ENCODE peak calls at places on chromosome 11, in ten cellular contexts. G is progenitor cell of endocrine pancreas; Q is COLO829; E is SW 1271; M is activated CD4-positive, alpha-beta T cell treated with anti-CD3 and anti-CD28 coated beads for 24 hours; D is NCI-H510A; W is mucosa of descending colon; I is lower lobe of right lung; Y is B cell; K is spleen. B is an unnamed sample.

GRCh38 chr11:123111465-123111864 is 49.5 kb upstream of the HSPA8 start:
- DNase-seq in G (no peak), Q (peak), E (peak), M (no peak), D (no peak), W (no peak), I (no peak), Y (peak), K (no peak), B (no peak)

GRCh38 chr11:12114487-12115033 is 4.2 kb downstream of the MICAL2 start:
- DNase-seq in G (no peak), Q (no peak), E (no peak), M (no peak), D (no peak), W (no peak), I (no peak), Y (no peak), K (no peak), B (no peak)

GRCh38 chr11:127126956-127127355 is 126.4 kb upstream of the KIRREL3 start:
- DNase-seq in G (no peak), Q (no peak), E (no peak), M (no peak), D (no peak), W (no peak), I (no peak), Y (no peak), K (no peak), B (no peak)

GRCh38 chr11:31817054-31817620 is 6.0 kb upstream of the PAX6 start:
- DNase-seq in G (no peak), Q (no peak), E (no peak), M (no peak), D (no peak), W (no peak), I (no peak), Y (peak), K (peak), B (no peak)

GRCh38 chr11:9155930-9156329 is 64.5 kb upstream of the SCUBE2 start:
- DNase-seq in G (no peak), Q (no peak), E (no peak), M (no peak), D (no peak), W (no peak), I (no peak), Y (no peak), K (no peak), B (no peak)

GRCh38 chr11:118838905-118839553 is 44.7 kb upstream of the CXCR5 start:
- DNase-seq in G (no peak), Q (no peak), E (no peak), M (no peak), D (no peak), W (no peak), I (no peak), Y (peak), K (no peak), B (no peak)

GRCh38 chr11:94553938-94554337 is 10.2 kb downstream of the FUT4 start:
- DNase-seq in G (no peak), Q (no peak), E (no peak), M (no peak), D (peak), W (no peak), I (no peak), Y (no peak), K (no peak), B (no peak)

GRCh38 chr11:47860526-47860925 is 12.4 kb upstream of the NUP160 start:
- DNase-seq in G (no peak), Q (no peak), E (no peak), M (no peak), D (no peak), W (no peak), I (no peak), Y (no peak), K (no peak), B (no peak)

GRCh38 chr11:111694851-111695250 is 71.3 kb downstream of the PPP2R1B start:
- DNase-seq in G (no peak), Q (peak), E (no peak), M (no peak), D (no peak), W (no peak), I (no peak), Y (no peak), K (no peak), B (no peak)

GRCh38 chr11:124886978-124887666 is 10.5 kb downstream of the ROBO4 start:
- DNase-seq in G (no peak), Q (no peak), E (no peak), M (no peak), D (no peak), W (no peak), I (no peak), Y (peak), K (no peak), B (no peak)

GRCh38 chr11:65045061-65045460 is 4.1 kb downstream of the SAC3D1 start:
- DNase-seq in G (no peak), Q (no peak), E (no peak), M (no peak), D (no peak), W (no peak), I (no peak), Y (no peak), K (no peak), B (no peak)

GRCh38 chr11:113896156-113896879 is 8.3 kb upstream of the HTR3B start:
- DNase-seq in G (no peak), Q (no peak), E (peak), M (no peak), D (no peak), W (peak), I (no peak), Y (peak), K (no peak), B (no peak)

GRCh38 chr11:19812710-19813109 is 100.1 kb downstream of the NAV2 start:
- DNase-seq in G (no peak), Q (no peak), E (no peak), M (no peak), D (no peak), W (no peak), I (no peak), Y (no peak), K (no peak), B (no peak)

GRCh38 chr11:64745219-64745522 is 1.2 kb upstream of the RASGRP2 start:
- DNase-seq in G (no peak), Q (no peak), E (no peak), M (no peak), D (no peak), W (peak), I (peak), Y (peak), K (peak), B (no peak)

GRCh38 chr11:11841121-11841604 is 609 bp upstream of the USP47 start:
- DNase-seq in G (peak), Q (peak), E (no peak), M (peak), D (no peak), W (peak), I (no peak), Y (peak), K (no peak), B (no peak)

GRCh38 chr11:130051077-130051476 is 18.6 kb upstream of the APLP2 start:
- DNase-seq in G (no peak), Q (no peak), E (no peak), M (no peak), D (no peak), W (no peak), I (no peak), Y (no peak), K (no peak), B (no peak)

GRCh38 chr11:14376920-14377319 is 17.9 kb upstream of the RRAS2 start:
- DNase-seq in G (no peak), Q (no peak), E (no peak), M (no peak), D (no peak), W (no peak), I (no peak), Y (no peak), K (no peak), B (no peak)

GRCh38 chr11:65645710-65646109 is 7.8 kb downstream of the SIPA1 start:
- DNase-seq in G (no peak), Q (no peak), E (peak), M (no peak), D (no peak), W (no peak), I (no peak), Y (no peak), K (peak), B (no peak)

GRCh38 chr11:75867778-75868374 is 52.9 kb downstream of the UVRAG start:
- DNase-seq in G (no peak), Q (peak), E (peak), M (peak), D (no peak), W (no peak), I (no peak), Y (peak), K (no peak), B (no peak)

GRCh38 chr11:19493446-19493845 is 219.2 kb upstream of the NAV2 start:
- DNase-seq in G (no peak), Q (no peak), E (no peak), M (no peak), D (no peak), W (no peak), I (no peak), Y (no peak), K (no peak), B (no peak)

GRCh38 chr11:118923721-118924587 is 1.8 kb downstream of the BCL9L start:
- DNase-seq in G (no peak), Q (no peak), E (no peak), M (no peak), D (no peak), W (peak), I (no peak), Y (no peak), K (no peak), B (no peak)

GRCh38 chr11:2885017-2885675 is 429 bp downstream of the CDKN1C start:
- DNase-seq in G (no peak), Q (no peak), E (peak), M (no peak), D (no peak), W (peak), I (peak), Y (peak), K (peak), B (no peak)

GRCh38 chr11:46127150-46127638 is 5.9 kb upstream of the PHF21A start:
- DNase-seq in G (no peak), Q (no peak), E (peak), M (no peak), D (no peak), W (no peak), I (peak), Y (no peak), K (peak), B (no peak)

GRCh38 chr11:74257934-74258553 is 53.4 kb downstream of the P4HA3 start:
- DNase-seq in G (no peak), Q (no peak), E (no peak), M (no peak), D (peak), W (peak), I (no peak), Y (no peak), K (no peak), B (no peak)

GRCh38 chr11:34773826-34774225 is 142.4 kb downstream of the APIP start:
- DNase-seq in G (no peak), Q (no peak), E (no peak), M (no peak), D (no peak), W (no peak), I (no peak), Y (no peak), K (no peak), B (no peak)

GRCh38 chr11:19365743-19366410 is 125.1 kb upstream of the E2F8 start:
- DNase-seq in G (no peak), Q (no peak), E (no peak), M (no peak), D (no peak), W (no peak), I (no peak), Y (no peak), K (no peak), B (no peak)

GRCh38 chr11:57647368-57647767 is 2.3 kb downstream of the YPEL4 start:
- DNase-seq in G (no peak), Q (no peak), E (no peak), M (no peak), D (no peak), W (no peak), I (no peak), Y (no peak), K (no peak), B (no peak)

GRCh38 chr11:44814881-44815592 is 88.3 kb downstream of the TSPAN18 start:
- DNase-seq in G (no peak), Q (no peak), E (no peak), M (no peak), D (no peak), W (no peak), I (no peak), Y (no peak), K (peak), B (no peak)